ENCODE peak calls at places on chromosomes 13 and 19, in ten cellular contexts. H is lung, T is cardiac muscle cell, I is Peyer's patch, M is IMR-90, X is left lung, G is GM23248, B is body of pancreas, R is pancreas, Y is gastrocnemius medialis. O is an unnamed sample. For H3K4me1 and H3K9me3, the result is how much of the 10 kb centered on the place peaks cover.

GRCh38 chr13:36244073-36244472 is 29.7 kb upstream of the SOHLH2 start:
- DNase-seq in H (no peak), T (no peak), I (no peak), M (no peak), X (no peak), G (no peak), B (no peak), R (no peak), Y (no peak), O (no peak)

GRCh38 chr13:51277943-51278342 is 55.7 kb downstream of the FAM124A start:
- DNase-seq in H (no peak), T (no peak), I (no peak), M (no peak), X (no peak), G (no peak), B (no peak), R (no peak), Y (no peak), O (no peak)

GRCh38 chr13:108220042-108220441 is 1.9 kb downstream of the ABHD13 start:
- DNase-seq in H (peak), T (no peak), I (no peak), M (no peak), X (peak), G (no peak), B (peak), R (peak), Y (no peak), O (no peak)

GRCh38 chr13:45825124-45825650 is 26.4 kb downstream of the SIAH3 start:
- DNase-seq in H (no peak), T (no peak), I (no peak), M (no peak), X (no peak), G (no peak), B (no peak), R (no peak), Y (no peak), O (no peak)

GRCh38 chr19:31351212-31352193 is 2.3 kb upstream of the TSHZ3 start:
- DNase-seq in H (no peak), T (peak), I (no peak), M (peak), X (no peak), G (peak), B (peak), R (peak), Y (no peak), O (no peak)

GRCh38 chr13:78758549-78758948 is 99.6 kb upstream of the OBI1 start:
- DNase-seq in H (no peak), T (no peak), I (no peak), M (no peak), X (no peak), G (no peak), B (no peak), R (no peak), Y (no peak), O (no peak)

GRCh38 chr19:18725755-18726416 is 42.4 kb downstream of the CRTC1 start:
- DNase-seq in H (no peak), T (no peak), I (no peak), M (no peak), X (no peak), G (no peak), B (no peak), R (no peak), Y (peak), O (no peak)

GRCh38 chr13:67742478-67742877 is 512.3 kb upstream of the PCDH9 start:
- DNase-seq in H (no peak), T (no peak), I (no peak), M (no peak), X (no peak), G (no peak), B (no peak), R (no peak), Y (no peak), O (no peak)

GRCh38 chr19:8302357-8302691 is 5.8 kb downstream of the CD320 start:
- DNase-seq in H (peak), T (no peak), I (peak), M (no peak), X (peak), G (no peak), B (no peak), R (peak), Y (no peak), O (peak)

GRCh38 chr13:106503730-106504129 is 31.7 kb downstream of the EFNB2 start:
- DNase-seq in H (no peak), T (no peak), I (no peak), M (peak), X (no peak), G (no peak), B (no peak), R (no peak), Y (no peak), O (no peak)

GRCh38 chr19:53878786-53879144 is 3.2 kb upstream of the PRKCG start:
- DNase-seq in H (no peak), T (no peak), I (no peak), M (no peak), X (no peak), G (peak), B (no peak), R (no peak), Y (no peak), O (no peak)

GRCh38 chr19:53876651-53877224 is 5.3 kb upstream of the PRKCG start:
- DNase-seq in H (no peak), T (no peak), I (no peak), M (no peak), X (no peak), G (no peak), B (no peak), R (no peak), Y (no peak), O (no peak)

GRCh38 chr19:53875602-53876340 is 6.2 kb upstream of the PRKCG start:
- DNase-seq in H (no peak), T (no peak), I (no peak), M (no peak), X (no peak), G (no peak), B (no peak), R (no peak), Y (no peak), O (no peak)

GRCh38 chr19:53879145-53880037 is 2.6 kb upstream of the PRKCG start:
- DNase-seq in H (peak), T (peak), I (peak), M (peak), X (peak), G (peak), B (peak), R (peak), Y (peak), O (peak)

DNA sequence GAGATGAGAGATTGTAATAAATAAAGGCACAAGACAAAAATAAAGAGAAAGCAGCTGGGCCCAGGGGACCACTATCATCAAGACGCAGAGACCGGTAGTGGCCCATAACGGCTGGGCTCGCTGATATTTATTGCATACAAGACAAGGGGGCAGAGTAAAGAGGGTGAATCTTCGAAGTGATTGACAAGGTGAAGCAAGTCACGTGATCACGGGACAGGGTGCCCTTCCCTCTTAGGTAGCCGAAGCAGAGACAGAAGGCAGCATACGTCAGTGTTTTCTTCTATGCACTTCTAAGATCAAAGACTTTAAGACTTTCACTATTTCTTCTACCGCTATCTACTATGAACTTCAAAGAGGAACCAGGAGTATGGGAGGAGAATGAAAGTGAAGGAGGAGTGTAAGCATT is 4.6 kb upstream of the PRKCG start:
- DNase-seq in H (no peak), T (no peak), I (no peak), M (no peak), X (no peak), G (peak), B (no peak), R (no peak), Y (no peak), O (no peak)
- H3K4me1 ChIP-seq in H (under half), T (under half), I (under half), M (under half), X (half or more), G (under half), B (under half), R (under half), Y (under half), O (under half)

DNA sequence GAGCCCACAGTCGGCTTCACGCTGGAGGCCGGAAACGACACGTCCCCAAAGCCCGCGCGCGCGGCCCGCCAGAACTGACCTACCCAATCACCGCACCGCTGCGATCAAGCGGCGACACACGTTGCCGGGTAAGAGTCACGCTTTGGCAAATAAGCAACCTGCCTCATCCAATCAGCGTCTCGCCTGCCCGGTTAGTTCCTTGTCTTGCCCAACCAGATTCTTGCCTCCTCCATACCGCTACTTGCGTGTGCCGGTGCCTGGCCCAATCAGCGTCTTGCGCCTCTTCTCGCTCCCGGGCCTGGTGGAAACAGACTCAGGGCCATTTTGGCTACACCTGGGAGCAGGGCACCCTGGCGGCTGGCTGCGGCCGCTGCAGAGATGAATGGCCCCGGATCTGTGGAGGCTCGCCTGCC is 11.6 kb upstream of the ZNF544 start:
- DNase-seq in H (no peak), T (no peak), I (no peak), M (no peak), X (no peak), G (no peak), B (no peak), R (no peak), Y (no peak), O (no peak)
- H3K9me3 ChIP-seq in H (under half), T (under half), I (half or more), M (half or more), X (half or more), G (under half), B (under half), R (under half), Y (under half), O (under half)

GRCh38 chr13:33644607-33645543 is 173.1 kb upstream of the RFC3 start:
- DNase-seq in H (no peak), T (no peak), I (no peak), M (peak), X (no peak), G (peak), B (no peak), R (no peak), Y (peak), O (no peak)

GRCh38 chr13:33640832-33641231 is 177.1 kb upstream of the RFC3 start:
- DNase-seq in H (no peak), T (no peak), I (no peak), M (peak), X (no peak), G (peak), B (no peak), R (no peak), Y (no peak), O (no peak)

GRCh38 chr13:33645591-33646554 is 172.1 kb upstream of the RFC3 start:
- DNase-seq in H (no peak), T (no peak), I (no peak), M (no peak), X (no peak), G (no peak), B (no peak), R (no peak), Y (no peak), O (no peak)

GRCh38 chr13:33639640-33640080 is 178.3 kb upstream of the RFC3 start:
- DNase-seq in H (no peak), T (no peak), I (no peak), M (no peak), X (no peak), G (peak), B (no peak), R (no peak), Y (no peak), O (no peak)

DNA sequence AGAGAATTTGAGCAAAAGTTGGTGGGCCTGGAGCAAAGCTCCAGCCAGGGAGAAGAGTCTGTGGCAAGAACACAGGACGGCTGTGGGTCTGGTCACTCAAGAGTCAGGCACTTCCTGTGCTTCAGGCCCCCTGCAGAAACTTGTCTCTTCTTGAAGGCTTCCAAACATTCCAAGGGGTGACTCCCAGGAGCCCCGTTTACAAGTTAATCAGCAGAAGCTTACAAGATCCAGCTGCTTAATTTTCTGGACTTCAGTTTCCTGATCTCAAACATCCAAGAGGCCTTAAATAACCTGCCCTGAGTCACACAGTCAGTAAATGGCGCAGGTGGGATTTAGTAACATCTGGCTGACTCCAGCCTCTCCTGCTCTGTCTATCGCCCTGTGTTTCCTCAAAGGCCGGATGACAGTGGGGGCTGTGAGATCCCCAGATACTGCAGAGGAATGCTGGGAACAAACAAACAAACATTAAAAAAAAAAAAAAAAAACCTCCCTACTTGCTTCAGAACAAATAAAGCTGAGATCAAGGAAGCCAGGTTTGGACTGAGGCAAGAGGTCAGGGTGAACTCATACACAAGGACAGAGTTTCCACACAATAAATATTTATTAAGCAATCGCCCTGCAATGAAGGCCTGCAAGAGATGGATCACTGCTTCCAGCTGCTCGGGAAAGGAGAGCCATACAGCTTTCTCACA is 175.4 kb upstream of the RFC3 start:
- DNase-seq in H (no peak), T (no peak), I (no peak), M (peak), X (no peak), G (peak), B (peak), R (peak), Y (peak), O (peak)
- H3K4me1 ChIP-seq in H (under half), T (under half), I (under half), M (under half), X (under half), G (half or more), B (under half), R (under half), Y (under half), O (under half)

GRCh38 chr19:11722414-11722813 is 16.3 kb downstream of the ZNF823 start:
- DNase-seq in H (no peak), T (no peak), I (no peak), M (no peak), X (no peak), G (peak), B (no peak), R (no peak), Y (no peak), O (no peak)
- H3K9me3 ChIP-seq in H (under half), T (under half), I (under half), M (under half), X (half or more), G (under half), B (under half), R (under half), Y (under half), O (under half)

GRCh38 chr19:56314584-56315075 is at the start of gene ZSCAN5A:
- DNase-seq in H (peak), T (peak), I (peak), M (peak), X (peak), G (peak), B (peak), R (peak), Y (peak), O (peak)

GRCh38 chr19:56314018-56314583 is 538 bp downstream of the ZSCAN5A start:
- DNase-seq in H (no peak), T (no peak), I (no peak), M (peak), X (no peak), G (peak), B (no peak), R (no peak), Y (no peak), O (peak)

GRCh38 chr19:56312337-56312736 is 2.3 kb downstream of the ZSCAN5A start:
- DNase-seq in H (no peak), T (no peak), I (no peak), M (no peak), X (no peak), G (no peak), B (no peak), R (no peak), Y (no peak), O (no peak)

GRCh38 chr19:56315076-56315828 is 613 bp upstream of the ZSCAN5A start:
- DNase-seq in H (peak), T (peak), I (peak), M (peak), X (peak), G (peak), B (peak), R (peak), Y (peak), O (peak)

GRCh38 chr19:56312787-56313343 is 1.8 kb downstream of the ZSCAN5A start:
- DNase-seq in H (no peak), T (no peak), I (no peak), M (no peak), X (no peak), G (no peak), B (no peak), R (no peak), Y (no peak), O (no peak)
- H3K4me1 ChIP-seq in H (under half), T (under half), I (under half), M (under half), X (under half), G (under half), B (under half), R (under half), Y (under half), O (under half)

GRCh38 chr19:38025908-38026307 is 118.9 kb downstream of the SIPA1L3 start:
- DNase-seq in H (no peak), T (no peak), I (no peak), M (no peak), X (no peak), G (no peak), B (no peak), R (no peak), Y (no peak), O (no peak)
- H3K9me3 ChIP-seq in H (under half), T (under half), I (under half), M (under half), X (under half), G (under half), B (under half), R (under half), Y (under half), O (under half)

O was measured in right lobe of liver.